ENCODE peak calls at places on chromosomes 11 and 22, in seven cellular contexts. A is hepatocyte, I is esophagus muscularis mucosa, B is uterus, N is neural progenitor cell, U is tibial artery, X is adrenal gland. C is an unnamed sample.
A peak's percentile ranks its signal among the peaks of the same experiment; 100 is the strongest.

GRCh38 chr11:98056945-98057344 is 963.8 kb upstream of the CNTN5 start:
- DNase-seq in A (peak; percentile 14), I (no peak), B (no peak), N (no peak), U (no peak), X (no peak), C (no peak)

GRCh38 chr11:78262710-78263109 is 74.0 kb downstream of the USP35 start:
- DNase-seq in A (no peak), I (no peak), B (no peak), N (no peak), U (no peak), X (no peak), C (no peak)

GRCh38 chr11:102530558-102530957 is at the start of gene MMP7:
- DNase-seq in A (peak; percentile 21), I (no peak), B (no peak), N (no peak), U (no peak), X (no peak), C (no peak)

GRCh38 chr11:1830500-1831223 is 4.1 kb upstream of the SYT8 start:
- DNase-seq in A (peak; percentile 90), I (no peak), B (no peak), N (no peak), U (no peak), X (no peak), C (peak; percentile 99)

GRCh38 chr22:43385770-43386641 is 25.8 kb upstream of the MPPED1 start:
- DNase-seq in A (peak; percentile 89), I (no peak), B (peak; percentile 49), N (peak; percentile 91), U (peak; percentile 65), X (peak; percentile 79), C (peak; percentile 84)

GRCh38 chr11:30017467-30017895 is 651 bp upstream of the KCNA4 start:
- DNase-seq in A (peak; percentile 19), I (no peak), B (no peak), N (peak; percentile 36), U (no peak), X (no peak), C (no peak)

GRCh38 chr11:67416416-67417335 is 1.2 kb downstream of the CARNS1 start:
- DNase-seq in A (peak; percentile 49), I (no peak), B (no peak), N (no peak), U (peak; percentile 57), X (no peak), C (no peak)

GRCh38 chr11:45157247-45158209 is 11.1 kb downstream of the PRDM11 start:
- DNase-seq in A (no peak), I (no peak), B (no peak), N (no peak), U (no peak), X (no peak), C (no peak)

GRCh38 chr22:41256254-41256897 is 15.6 kb upstream of the CHADL start:
- DNase-seq in A (no peak), I (no peak), B (peak; percentile 39), N (no peak), U (no peak), X (no peak), C (peak; percentile 51)

GRCh38 chr11:132408877-132409276 is 1038.5 kb downstream of the NTM start:
- DNase-seq in A (no peak), I (no peak), B (no peak), N (no peak), U (no peak), X (no peak), C (no peak)

GRCh38 chr11:120773501-120774031 is 250.3 kb upstream of the TBCEL start:
- DNase-seq in A (peak; percentile 28), I (peak; percentile 66), B (no peak), N (no peak), U (no peak), X (no peak), C (no peak)

GRCh38 chr11:69951821-69952590 is 126.1 kb upstream of the ANO1 start:
- DNase-seq in A (no peak), I (no peak), B (no peak), N (no peak), U (no peak), X (no peak), C (no peak)

GRCh38 chr11:32987851-32988250 is 27.8 kb upstream of the DEPDC7 start:
- DNase-seq in A (no peak), I (no peak), B (no peak), N (no peak), U (no peak), X (no peak), C (peak; percentile 9)

GRCh38 chr22:38706101-38706884 is 549 bp downstream of the GTPBP1 start:
- DNase-seq in A (peak; percentile 62), I (no peak), B (peak; percentile 41), N (peak; percentile 64), U (peak; percentile 47), X (peak; percentile 72), C (peak; percentile 44)

GRCh38 chr22:20268350-20269012 is 363 bp upstream of the RTN4R start:
- DNase-seq in A (peak; percentile 91), I (no peak), B (peak; percentile 41), N (peak; percentile 93), U (no peak), X (peak; percentile 62), C (peak; percentile 13)

GRCh38 chr22:39962071-39962470 is 1.9 kb downstream of the TMA7B start:
- DNase-seq in A (no peak), I (no peak), B (no peak), N (no peak), U (no peak), X (no peak), C (no peak)

GRCh38 chr11:83310718-83311117 is 24.6 kb upstream of the CCDC90B start:
- DNase-seq in A (no peak), I (no peak), B (no peak), N (no peak), U (no peak), X (no peak), C (no peak)

DNA sequence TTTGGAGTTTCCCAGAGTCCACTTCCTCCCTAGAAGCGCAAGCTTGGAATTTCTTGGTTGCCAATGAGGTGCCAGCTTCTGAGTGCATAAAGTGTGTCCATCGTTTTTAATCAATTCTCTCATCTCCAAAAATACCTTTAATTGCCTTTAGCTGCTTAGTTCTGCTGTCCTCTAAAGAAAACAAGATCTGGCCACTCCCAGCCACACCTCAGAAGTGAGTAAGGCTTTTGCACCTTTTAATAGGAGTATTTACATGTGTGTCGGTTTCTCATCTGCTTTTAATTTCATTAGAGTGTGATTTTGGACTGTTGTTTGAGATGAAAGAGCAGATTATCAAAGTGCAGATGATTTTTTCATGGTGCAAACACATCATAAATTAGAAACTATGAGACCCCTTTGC is 20.1 kb downstream of the CD44 start:
- DNase-seq in A (no peak), I (no peak), B (no peak), N (no peak), U (no peak), X (no peak), C (no peak)
- H3K27ac ChIP-seq in A (peak overlapping the region; percentile 41), I (peak overlapping the region; percentile 66), B (peak overlapping the region; percentile 53), N (no peak overlapping the region), U (peak overlapping the region; percentile 38), X (no peak overlapping the region), C (no peak overlapping the region)

DNA sequence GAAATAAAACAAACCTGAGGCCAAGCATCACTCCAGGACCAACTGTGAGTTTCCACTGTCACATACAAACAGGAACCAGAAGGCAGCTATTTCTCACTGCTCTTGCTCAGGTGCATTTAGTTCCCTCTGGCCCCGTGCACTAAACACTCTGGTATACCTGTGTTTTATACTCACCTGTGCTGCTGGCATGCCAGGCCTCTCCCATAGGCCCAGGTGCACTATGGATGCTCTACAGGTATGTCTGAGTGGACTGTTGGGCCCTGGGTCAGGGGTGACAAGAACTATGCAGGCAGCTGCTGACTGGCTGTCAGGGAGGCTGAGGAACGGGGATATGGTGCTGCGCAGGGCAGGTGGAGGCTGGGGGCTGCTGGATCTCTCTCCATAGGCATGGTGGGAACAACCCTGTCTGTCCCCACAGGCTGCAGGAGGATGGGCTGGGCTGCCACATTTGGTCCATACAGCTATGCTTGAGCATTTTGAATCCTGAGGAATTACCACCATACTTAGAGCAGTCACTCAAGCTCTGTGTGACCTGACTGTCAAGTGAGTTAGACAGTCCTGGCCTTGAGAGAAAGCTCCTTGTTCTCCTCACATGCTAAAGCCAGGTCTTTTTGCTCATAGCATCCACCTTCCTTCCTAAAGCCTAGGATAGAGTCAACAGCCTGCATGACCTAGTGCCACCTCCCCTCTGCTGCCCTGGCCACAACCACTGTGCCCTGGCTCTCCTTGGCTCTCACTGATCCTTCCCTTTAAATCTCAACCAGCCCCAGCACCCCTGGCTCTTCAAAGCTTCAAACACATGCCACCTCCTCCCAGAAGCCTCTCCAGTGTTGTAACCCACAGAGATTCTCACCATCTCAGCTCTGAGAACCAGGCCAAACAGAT is 72.9 kb downstream of the C11orf58 start:
- DNase-seq in A (no peak), I (no peak), B (no peak), N (no peak), U (no peak), X (no peak), C (no peak)
- H3K27ac ChIP-seq in A (peak overlapping the region; percentile 62), I (no peak overlapping the region), B (no peak overlapping the region), N (no peak overlapping the region), U (no peak overlapping the region), X (no peak overlapping the region), C (no peak overlapping the region)

GRCh38 chr11:128271401-128271800 is 316.0 kb downstream of the ETS1 start:
- DNase-seq in A (no peak), I (no peak), B (no peak), N (no peak), U (no peak), X (no peak), C (no peak)
- H3K27ac ChIP-seq in A (no peak overlapping the region), I (no peak overlapping the region), B (no peak overlapping the region), N (no peak overlapping the region), U (no peak overlapping the region), X (no peak overlapping the region), C (no peak overlapping the region)

GRCh38 chr11:115185931-115186330 is 318.3 kb downstream of the CADM1 start:
- DNase-seq in A (no peak), I (no peak), B (no peak), N (no peak), U (no peak), X (no peak), C (no peak)

GRCh38 chr11:115184901-115185300 is 319.3 kb downstream of the CADM1 start:
- DNase-seq in A (no peak), I (no peak), B (no peak), N (no peak), U (no peak), X (no peak), C (no peak)

GRCh38 chr11:115181480-115181879 is 322.7 kb downstream of the CADM1 start:
- DNase-seq in A (no peak), I (no peak), B (no peak), N (no peak), U (no peak), X (no peak), C (no peak)

GRCh38 chr11:115182282-115182952 is 321.8 kb downstream of the CADM1 start:
- DNase-seq in A (no peak), I (no peak), B (no peak), N (no peak), U (no peak), X (no peak), C (no peak)

DNA sequence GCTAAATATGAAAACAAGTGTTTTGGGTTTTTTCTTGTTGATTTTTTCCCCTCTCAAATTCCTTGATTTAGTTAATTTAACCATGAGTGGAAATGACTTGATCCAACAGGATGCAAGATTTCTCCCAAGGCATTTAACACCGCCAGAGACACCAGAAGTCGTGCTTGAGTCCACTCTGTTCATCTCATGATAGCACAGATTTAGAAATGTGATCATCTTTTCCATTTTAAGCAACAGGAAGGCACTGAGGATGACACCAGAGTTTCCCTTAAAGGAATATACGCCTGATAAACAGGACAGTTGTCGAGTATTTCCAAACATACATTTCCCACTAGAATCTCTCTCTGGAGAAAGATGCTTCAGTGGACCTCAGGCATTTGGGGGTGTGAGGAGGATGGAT is 318.7 kb downstream of the CADM1 start:
- DNase-seq in A (no peak), I (no peak), B (no peak), N (no peak), U (no peak), X (no peak), C (no peak)
- H3K27ac ChIP-seq in A (no peak overlapping the region), I (no peak overlapping the region), B (no peak overlapping the region), N (no peak overlapping the region), U (no peak overlapping the region), X (no peak overlapping the region), C (no peak overlapping the region)

GRCh38 chr11:3139481-3140290 is 25.4 kb downstream of the OSBPL5 start:
- DNase-seq in A (no peak), I (no peak), B (no peak), N (no peak), U (no peak), X (no peak), C (no peak)
- H3K27ac ChIP-seq in A (no peak overlapping the region), I (no peak overlapping the region), B (no peak overlapping the region), N (no peak overlapping the region), U (no peak overlapping the region), X (no peak overlapping the region), C (no peak overlapping the region)

C was measured in trophoblast cell.